ENCODE peak calls at places on chromosomes 1 and 21, in four cellular contexts. S is K562, L is H1, E is HepG2. V is an unnamed sample.

GRCh38 chr1:235307158-235308124 is 20.5 kb downstream of the ARID4B start:
- DNase-seq in L (no peak), E (no peak), S (no peak), V (no peak)

GRCh38 chr1:64155285-64155684 is 48.1 kb upstream of the UBE2U start:
- DNase-seq in L (no peak), S (no peak), E (no peak), V (no peak)

GRCh38 chr1:51907079-51907702 is 28.7 kb upstream of the NRDC start:
- DNase-seq in S (no peak), E (no peak), L (no peak), V (no peak)

GRCh38 chr1:89518116-89518780 is 6.4 kb upstream of the LRRC8B start:
- DNase-seq in S (no peak), L (no peak), E (no peak), V (no peak)

GRCh38 chr1:58895559-58896135 is 111.8 kb upstream of the JUN start:
- DNase-seq in L (no peak), E (no peak), S (no peak), V (no peak)

GRCh38 chr1:202806845-202807366 is 1.3 kb downstream of the KDM5B start:
- DNase-seq in L (peak), E (no peak), S (peak), V (peak)

GRCh38 chr1:145706282-145706681 is 886 bp downstream of the PDZK1 start:
- DNase-seq in E (no peak), S (no peak), L (no peak), V (peak)

GRCh38 chr1:20709868-20710267 is 7.9 kb downstream of the KIF17 start:
- DNase-seq in E (no peak), L (no peak), S (no peak), V (no peak)

GRCh38 chr1:7940745-7941436 is at the start of gene TNFRSF9:
- DNase-seq in E (no peak), L (no peak), S (peak), V (peak)

GRCh38 chr1:23546897-23547596 is 12.3 kb downstream of the ID3 start:
- DNase-seq in E (no peak), L (no peak), S (no peak), V (no peak)

GRCh38 chr21:38139380-38140168 is 117.2 kb upstream of the KCNJ15 start:
- DNase-seq in E (peak), L (no peak), S (no peak), V (peak)

GRCh38 chr1:200890818-200891773 is 3.6 kb upstream of the INAVA start:
- DNase-seq in E (peak), L (peak), S (no peak), V (peak)

GRCh38 chr1:168053681-168054080 is 83.0 kb downstream of the GPR161 start:
- DNase-seq in S (no peak), E (no peak), L (no peak), V (no peak)

GRCh38 chr1:93490357-93490756 is 42.4 kb downstream of the FNBP1L start:
- DNase-seq in S (no peak), L (no peak), E (no peak), V (no peak)

GRCh38 chr1:109828756-109829505 is 65.2 kb upstream of the EPS8L3 start:
- DNase-seq in S (no peak), L (no peak), E (no peak), V (no peak)

GRCh38 chr1:214086945-214087344 is 99.2 kb downstream of the PROX1 start:
- DNase-seq in S (no peak), L (no peak), E (no peak), V (peak)

GRCh38 chr21:35491920-35492678 is 443.0 kb upstream of the RUNX1 start:
- DNase-seq in L (no peak), E (no peak), S (no peak), V (no peak)

GRCh38 chr1:173195596-173196088 is 11.5 kb downstream of the TNFSF4 start:
- DNase-seq in L (no peak), E (no peak), S (no peak), V (no peak)

GRCh38 chr1:91564888-91565700 is 64.4 kb downstream of the CDC7 start:
- DNase-seq in L (no peak), S (no peak), E (no peak), V (no peak)

GRCh38 chr1:226403522-226404034 is 4.3 kb downstream of the PARP1 start:
- DNase-seq in E (no peak), L (no peak), S (peak), V (no peak)

GRCh38 chr1:71083271-71083670 is 2.4 kb upstream of the ZRANB2 start:
- DNase-seq in E (no peak), L (no peak), S (no peak), V (no peak)

GRCh38 chr1:218426343-218426657 is 81.2 kb downstream of the TGFB2 start:
- DNase-seq in S (no peak), E (peak), L (no peak), V (peak)

GRCh38 chr1:165444897-165445370 is at the start of gene RXRG:
- DNase-seq in L (peak), E (no peak), S (no peak), V (no peak)

DNA sequence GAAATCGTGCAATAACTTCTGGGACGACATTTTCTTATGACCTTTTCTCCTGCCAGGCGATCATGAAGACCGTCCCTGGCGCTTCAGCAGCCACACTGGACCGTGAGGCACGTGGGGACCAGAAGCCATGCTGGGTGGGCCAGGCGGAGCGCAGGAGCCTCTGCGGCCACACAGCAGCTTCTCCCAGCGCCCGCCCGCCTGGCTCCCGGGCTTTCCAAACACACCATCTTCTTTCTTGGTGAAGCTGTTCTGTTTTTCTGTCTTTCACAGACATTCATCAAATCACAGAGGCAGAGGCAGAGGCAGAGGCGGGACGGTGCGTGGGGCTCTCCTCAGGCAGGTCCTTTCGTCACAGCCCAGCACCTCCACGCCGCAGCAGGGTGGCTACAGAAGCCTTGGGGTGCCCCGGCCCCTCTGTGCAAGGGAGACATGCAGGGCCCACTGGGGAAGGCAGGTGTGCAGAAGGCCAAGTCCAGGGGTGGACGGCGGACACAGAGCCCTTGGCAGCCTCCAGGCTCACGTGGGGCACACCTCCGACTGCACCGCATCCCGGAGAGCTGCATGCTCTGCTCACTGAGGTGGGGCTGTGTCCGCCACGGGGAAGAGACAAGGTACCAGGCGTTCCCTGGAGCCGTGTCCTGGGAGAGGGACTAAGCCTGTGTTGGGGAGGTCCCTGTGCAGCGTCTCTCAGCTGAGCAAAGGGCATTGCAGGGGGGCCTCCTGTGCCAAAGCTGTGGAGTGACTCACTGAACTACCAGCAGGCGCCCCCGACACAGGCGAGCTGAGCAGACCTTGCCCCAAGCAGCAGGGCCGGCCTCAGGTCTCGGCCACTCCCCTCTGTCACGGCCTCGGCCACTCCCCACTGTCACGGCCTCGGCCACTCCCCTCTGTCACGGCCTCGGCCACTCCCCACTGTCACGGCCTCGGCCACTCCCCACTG is 2.6 kb upstream of the TMEM240 start:
- DNase-seq in E (no peak), L (no peak), S (peak), V (no peak)
- TF ChIP-seq USF2 in E (no peak), L (no peak), S (no peak), V (no peak)

DNA sequence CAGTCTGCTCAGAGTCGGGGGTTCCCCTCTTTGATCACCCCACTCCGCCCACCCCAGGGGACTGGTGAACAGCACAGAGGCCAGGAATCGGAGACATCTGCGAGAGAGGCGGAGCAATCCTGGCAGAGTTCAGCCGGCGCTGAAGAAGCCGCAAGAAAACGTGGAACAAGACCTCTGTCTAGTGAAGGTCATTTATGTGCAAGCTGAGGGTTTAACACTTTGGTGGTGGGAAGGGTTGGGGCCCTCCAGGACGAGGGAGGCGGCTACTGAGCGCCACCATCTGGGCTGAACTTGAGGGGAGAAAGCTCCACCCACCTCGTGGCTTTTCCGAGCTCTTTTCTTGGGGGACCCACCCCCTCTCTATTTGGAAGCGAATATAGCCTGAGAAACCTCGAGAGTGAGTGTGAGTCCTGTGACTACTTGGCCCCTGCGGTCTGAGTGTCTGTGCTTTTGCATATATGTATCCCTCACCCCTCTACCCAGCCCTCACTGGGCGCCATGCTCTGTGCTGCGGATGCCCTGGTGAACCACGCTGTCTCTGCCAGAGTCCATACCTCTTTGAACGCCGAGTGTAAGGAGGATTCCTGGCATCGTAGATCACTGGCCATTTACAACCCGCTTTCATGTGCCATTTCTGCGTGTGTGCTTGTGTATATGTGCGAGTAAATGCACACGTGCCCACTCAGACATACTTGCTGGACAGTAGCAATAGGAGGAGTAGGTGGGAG is 1.2 kb upstream of the EPHA10 start:
- DNase-seq in S (peak), L (peak), E (no peak), V (no peak)
- TF ChIP-seq KDM1A in S (no peak), L (no peak), E (no peak), V (no peak)

DNA sequence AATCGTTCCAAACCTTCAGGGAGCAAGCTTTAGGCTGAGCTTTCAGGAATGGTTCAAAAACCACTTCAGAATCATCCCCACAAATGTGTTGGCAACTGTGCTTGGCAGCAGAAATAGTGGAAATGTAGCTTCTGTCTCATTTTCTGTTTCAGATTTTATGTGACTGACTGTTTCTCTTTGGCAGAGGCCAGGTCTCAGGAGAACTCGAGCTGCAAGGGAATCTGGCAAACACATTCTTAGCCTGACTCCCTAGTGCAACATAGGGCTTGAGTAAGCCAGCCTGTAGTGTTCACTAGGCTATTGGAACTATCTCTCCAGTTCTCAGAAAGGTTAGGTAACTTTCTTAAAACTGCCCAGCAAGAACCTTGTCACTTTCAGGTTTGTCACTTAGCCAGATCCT is 128.6 kb downstream of the PLA2G4A start:
- DNase-seq in S (no peak), L (no peak), E (no peak), V (no peak)
- TF ChIP-seq MAFK in S (no peak), L (no peak), E (no peak), V (no peak)

GRCh38 chr1:193338194-193338593 is 151.8 kb upstream of the B3GALT2 start:
- DNase-seq in S (no peak), E (no peak), L (no peak), V (no peak)
- TF ChIP-seq USF2 in S (no peak), E (no peak), L (no peak), V (no peak)

GRCh38 chr1:33762962-33763361 is 100.9 kb upstream of the HMGB4 start:
- DNase-seq in L (no peak), E (no peak), S (no peak), V (no peak)

GRCh38 chr1:33762099-33762830 is 101.6 kb upstream of the HMGB4 start:
- DNase-seq in L (no peak), S (no peak), E (no peak), V (no peak)

GRCh38 chr1:33764149-33764548 is 99.7 kb upstream of the HMGB4 start:
- DNase-seq in S (no peak), L (no peak), E (no peak), V (no peak)

GRCh38 chr1:33768106-33768505 is 95.8 kb upstream of the HMGB4 start:
- DNase-seq in S (no peak), L (no peak), E (no peak), V (no peak)

DNA sequence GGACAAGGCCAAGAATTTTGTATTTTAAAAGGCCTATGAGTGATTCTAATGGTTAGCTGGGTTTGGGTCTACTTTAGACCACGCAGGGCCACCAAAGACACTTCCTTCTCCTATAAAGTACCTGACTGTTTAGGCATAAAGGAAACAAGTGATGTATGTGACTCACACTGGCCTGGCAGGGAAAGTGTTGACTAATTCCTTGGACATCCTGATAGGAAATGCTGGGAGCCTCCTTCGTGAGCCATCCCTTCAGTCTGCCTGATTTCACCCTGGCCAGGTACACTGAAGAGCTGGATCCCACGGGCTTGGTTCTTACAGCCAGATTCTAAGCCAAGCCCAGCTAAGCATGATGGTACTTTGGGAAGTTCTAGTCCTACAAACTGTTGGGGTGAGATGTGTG is 100.5 kb upstream of the HMGB4 start:
- DNase-seq in E (no peak), L (no peak), S (no peak), V (no peak)
- TF ChIP-seq KDM1A in E (no peak), L (no peak), S (no peak), V (no peak)

V was measured in A549.